ENCODE peak calls at places on chromosome 2, in five cellular contexts. L is K562, F is neuronal stem cell, S is endothelial cell of umbilical vein, R is GM23248. Z is an unnamed sample.
A peak's percentile ranks its signal among the peaks of the same experiment; 100 is the strongest.

GRCh38 chr2:16393483-16394071 is 272.1 kb downstream of the CYRIA start:
- DNase-seq in L (no peak), F (no peak), S (no peak), R (no peak), Z (no peak)

GRCh38 chr2:20355131-20355530 is 4.5 kb upstream of the PUM2 start:
- DNase-seq in L (no peak), F (no peak), S (no peak), R (peak; percentile 55), Z (no peak)

GRCh38 chr2:81087646-81088045 is 783.1 kb upstream of the LRRTM1 start:
- DNase-seq in L (no peak), F (no peak), S (no peak), R (no peak), Z (no peak)

GRCh38 chr2:14816069-14816738 is 183.7 kb downstream of the LRATD1 start:
- DNase-seq in L (no peak), F (no peak), S (no peak), R (no peak), Z (no peak)

GRCh38 chr2:23571066-23571465 is 186.1 kb downstream of the KLHL29 start:
- DNase-seq in L (no peak), F (no peak), S (no peak), R (no peak), Z (no peak)

GRCh38 chr2:219542931-219543595 is 546 bp downstream of the CHPF start:
- DNase-seq in L (peak; percentile 50), F (no peak), S (peak; percentile 14), R (peak; percentile 73), Z (no peak)

GRCh38 chr2:37688771-37689468 is 17.5 kb upstream of the CDC42EP3 start:
- DNase-seq in L (no peak), F (no peak), S (peak; percentile 50), R (no peak), Z (no peak)

GRCh38 chr2:155547571-155547970 is 785.0 kb downstream of the NR4A2 start:
- DNase-seq in L (no peak), F (no peak), S (no peak), R (peak; percentile 0), Z (no peak)

GRCh38 chr2:179524940-179525339 is 260.3 kb upstream of the SESTD1 start:
- DNase-seq in L (no peak), F (no peak), S (no peak), R (no peak), Z (no peak)

GRCh38 chr2:88626171-88627054 is 851 bp downstream of the EIF2AK3 start:
- DNase-seq in L (peak; percentile 47), F (peak; percentile 29), S (peak; percentile 39), R (peak; percentile 71), Z (peak; percentile 9)

GRCh38 chr2:60341151-60341550 is 212.3 kb downstream of the BCL11A start:
- DNase-seq in L (no peak), F (no peak), S (no peak), R (no peak), Z (no peak)

DNA sequence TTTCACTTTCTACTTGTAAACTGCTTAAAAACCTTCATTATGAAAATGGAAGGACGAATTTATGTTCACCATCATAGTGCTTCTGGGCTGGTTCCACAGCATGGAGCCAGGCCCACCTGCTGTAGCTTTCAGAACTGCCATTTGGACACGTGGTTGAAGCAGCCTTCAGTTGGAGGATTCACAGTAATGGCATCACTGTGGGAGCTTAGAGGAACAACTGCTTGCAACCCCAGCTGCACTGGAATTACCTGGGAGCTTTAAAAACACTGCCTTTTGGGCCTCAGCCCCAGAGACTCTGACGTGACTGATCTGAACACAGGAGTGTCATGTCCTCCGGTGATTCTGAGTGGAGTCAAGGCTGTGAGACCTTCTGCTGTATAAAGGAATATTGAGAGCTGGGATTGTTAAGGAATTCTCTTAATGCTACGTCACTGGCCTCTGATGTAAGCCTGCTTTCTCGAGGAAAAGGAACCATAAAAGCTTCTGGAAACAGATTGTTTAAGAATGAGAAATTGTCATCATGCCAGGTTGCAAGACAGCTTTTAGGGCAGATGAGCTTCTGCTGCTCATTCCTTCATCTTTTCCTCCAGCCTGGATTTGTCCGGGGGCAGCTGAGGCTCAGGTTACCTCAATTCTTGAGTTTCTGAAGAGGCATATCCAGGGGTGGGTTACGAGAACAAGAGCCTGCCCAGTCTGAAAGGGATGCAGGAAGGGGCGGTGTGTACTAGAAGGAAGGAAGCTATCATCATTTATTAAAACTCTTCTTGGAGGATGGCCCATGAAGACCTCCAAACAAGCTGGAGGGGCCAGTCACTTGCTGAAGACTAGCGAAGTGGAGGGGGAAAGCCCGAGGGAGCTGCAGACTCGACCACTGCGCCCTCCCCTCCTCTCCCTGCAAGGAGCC is 1.3 kb upstream of the IL1R1 start:
- DNase-seq in L (no peak), F (no peak), S (peak; percentile 44), R (peak; percentile 97), Z (no peak)
- H3K4me3 ChIP-seq in L (no peak overlapping the region), F (no peak overlapping the region), S (peak overlapping the region; percentile 7), R (peak overlapping the region; percentile 86), Z (no peak overlapping the region)

GRCh38 chr2:46575467-46575866 is 96.1 kb downstream of the TMEM247 start:
- DNase-seq in L (no peak), F (no peak), S (no peak), R (no peak), Z (no peak)

GRCh38 chr2:46570396-46570795 is 91.0 kb downstream of the TMEM247 start:
- DNase-seq in L (no peak), F (no peak), S (no peak), R (no peak), Z (no peak)

GRCh38 chr2:46578966-46579365 is 99.6 kb downstream of the TMEM247 start:
- DNase-seq in L (no peak), F (no peak), S (no peak), R (peak; percentile 54), Z (no peak)

GRCh38 chr2:46569766-46570165 is 90.4 kb downstream of the TMEM247 start:
- DNase-seq in L (no peak), F (no peak), S (no peak), R (no peak), Z (no peak)

GRCh38 chr2:46574457-46575354 is 95.3 kb downstream of the TMEM247 start:
- DNase-seq in L (no peak), F (no peak), S (no peak), R (peak; percentile 14), Z (no peak)
- H3K9ac ChIP-seq in L (no peak overlapping the region), F (no peak overlapping the region), S (no peak overlapping the region), R (no peak overlapping the region), Z (no peak overlapping the region)

DNA sequence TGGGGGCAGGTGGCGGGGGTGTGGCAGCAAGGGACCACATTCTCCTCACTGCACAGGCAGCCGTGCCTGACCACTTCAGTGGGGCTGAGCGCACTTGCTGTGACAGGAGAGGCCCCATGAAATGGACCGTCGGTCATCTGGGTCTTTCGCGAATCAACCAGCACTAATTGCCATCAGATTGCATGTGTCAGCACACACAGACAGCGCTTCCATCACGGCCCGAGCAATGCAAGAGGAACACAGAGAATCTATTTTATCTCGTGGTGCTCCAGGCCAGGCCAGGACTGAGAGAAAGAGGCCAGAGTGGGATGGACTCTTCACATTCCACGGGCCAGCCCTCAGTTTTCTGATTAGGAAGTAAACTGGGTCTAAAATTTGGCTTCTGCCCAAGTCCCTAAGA is 87.0 kb downstream of the EIPR1 start:
- DNase-seq in L (no peak), F (no peak), S (no peak), R (no peak), Z (no peak)
- H3K4me3 ChIP-seq in L (no peak overlapping the region), F (no peak overlapping the region), S (no peak overlapping the region), R (no peak overlapping the region), Z (no peak overlapping the region)

GRCh38 chr2:41907141-41907540 is 140.7 kb upstream of the PKDCC start:
- DNase-seq in L (no peak), F (no peak), S (no peak), R (no peak), Z (no peak)

GRCh38 chr2:41909584-41909983 is 138.2 kb upstream of the PKDCC start:
- DNase-seq in L (no peak), F (no peak), S (no peak), R (no peak), Z (no peak)

GRCh38 chr2:41908349-41908748 is 139.5 kb upstream of the PKDCC start:
- DNase-seq in L (no peak), F (no peak), S (no peak), R (no peak), Z (no peak)

GRCh38 chr2:41906325-41906700 is 141.5 kb upstream of the PKDCC start:
- DNase-seq in L (no peak), F (no peak), S (peak; percentile 75), R (no peak), Z (no peak)

DNA sequence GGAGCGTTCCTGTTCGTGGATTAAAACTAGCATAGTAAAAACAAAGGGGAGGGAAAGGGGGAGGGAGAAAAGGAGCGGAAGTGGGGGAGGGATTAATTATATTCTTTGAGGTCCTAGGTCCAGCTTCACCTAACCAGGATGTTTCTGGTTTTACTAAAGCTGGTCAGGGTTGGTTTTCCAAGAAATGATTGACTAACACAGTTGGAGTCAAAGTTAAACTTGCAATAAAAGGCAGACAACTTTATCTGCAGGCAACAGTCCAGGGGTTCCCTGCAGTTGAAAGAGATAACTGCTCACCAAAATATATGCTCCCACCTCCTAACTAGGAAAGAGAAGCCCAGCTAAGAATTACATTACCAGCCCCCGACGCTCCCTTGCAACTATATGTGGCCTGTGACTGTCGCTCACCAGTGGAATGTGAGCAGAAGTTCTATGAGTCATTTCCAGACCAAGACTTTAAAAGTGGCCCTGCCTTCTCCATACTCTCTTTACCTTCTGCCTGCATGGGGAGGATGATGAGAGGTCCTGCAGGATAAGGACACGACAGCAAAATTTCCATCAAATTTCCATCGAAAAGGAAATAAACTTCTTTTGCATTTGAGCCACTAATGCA is 140.0 kb upstream of the PKDCC start:
- DNase-seq in L (peak; percentile 54), F (no peak), S (no peak), R (peak; percentile 62), Z (no peak)
- H3K9ac ChIP-seq in L (no peak overlapping the region), F (no peak overlapping the region), S (no peak overlapping the region), R (no peak overlapping the region), Z (no peak overlapping the region)

DNA sequence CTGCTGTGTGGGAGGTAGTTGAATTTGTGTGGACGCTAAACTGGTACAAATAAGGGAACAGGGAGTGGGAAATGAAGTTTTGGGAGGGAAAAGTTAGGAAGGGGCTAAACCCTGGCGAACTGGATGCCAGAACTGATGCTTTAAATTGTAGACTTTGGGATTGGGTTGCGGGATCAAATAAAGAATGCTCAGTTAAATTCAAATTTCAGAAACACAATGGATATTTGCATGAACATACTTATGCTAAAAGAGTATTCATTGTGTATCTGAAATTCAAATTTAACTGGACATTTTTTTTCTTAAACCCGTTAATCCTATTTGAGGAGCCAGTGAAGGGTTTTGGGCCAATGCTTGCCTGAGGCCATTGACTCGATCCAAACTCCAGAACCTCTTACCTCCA is 44.1 kb upstream of the YWHAQ start:
- DNase-seq in L (no peak), F (no peak), S (no peak), R (no peak), Z (no peak)
- H3K4me3 ChIP-seq in L (no peak overlapping the region), F (no peak overlapping the region), S (no peak overlapping the region), R (peak overlapping the region; percentile 65), Z (no peak overlapping the region)

DNA sequence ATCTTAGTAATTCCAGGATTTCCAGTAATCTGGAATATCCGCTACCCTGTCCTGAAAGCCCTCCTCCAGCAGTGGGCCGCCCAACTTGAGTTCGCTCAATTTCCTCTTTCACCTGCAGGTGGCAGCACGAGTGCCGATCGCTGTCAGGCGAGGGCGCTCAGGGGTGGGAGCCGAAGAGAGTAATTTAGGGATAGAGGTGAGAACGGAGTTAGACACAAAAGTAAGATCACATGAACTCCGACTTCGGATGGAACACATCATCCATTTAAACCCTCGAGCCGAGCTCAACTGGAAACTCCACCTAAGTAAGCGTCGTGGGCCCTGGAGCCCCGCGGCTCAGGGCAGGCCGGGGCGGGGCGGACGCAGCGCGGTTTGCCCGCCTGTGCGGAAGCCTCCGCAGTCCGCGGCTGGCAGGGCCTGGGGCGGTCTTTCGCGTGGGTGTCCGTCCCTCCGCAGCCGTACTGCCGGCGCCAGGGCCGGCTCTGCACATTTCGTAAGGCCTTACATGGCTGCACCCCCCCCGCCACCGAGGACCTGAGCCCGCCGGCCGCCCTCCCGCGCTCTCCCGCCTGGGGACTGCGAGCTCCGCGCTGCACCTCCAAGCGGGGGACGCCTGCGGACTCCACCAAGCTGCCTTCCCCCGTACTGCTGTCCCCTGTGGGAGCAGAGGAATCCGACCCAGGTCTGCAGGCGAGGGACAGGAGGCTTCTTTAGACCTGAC is 61.2 kb downstream of the SEMA4F start:
- DNase-seq in L (peak; percentile 81), F (peak; percentile 83), S (peak; percentile 84), R (peak; percentile 87), Z (peak; percentile 80)
- H3K9ac ChIP-seq in L (peak overlapping the region; percentile 20), F (peak overlapping the region; percentile 74), S (peak overlapping the region; percentile 18), R (peak overlapping the region; percentile 65), Z (peak overlapping the region; percentile 81)